ENCODE peak calls at places on chromosome X, in seven cellular contexts. One of them, this sample, is unnamed.

GRCh38 chrX:67338262-67338661 is 205.6 kb upstream of the AR start:
- DNase-seq in epithelial cell of esophagus: no peak
- DNase-seq in ovary: no peak
- DNase-seq in foreskin fibroblast: no peak
- DNase-seq in cardiac fibroblast: no peak
- DNase-seq in fibroblast of pulmonary artery: no peak
- DNase-seq in psoas muscle: no peak
- DNase-seq in this sample: no peak

GRCh38 chrX:28756647-28757046 is 169.4 kb downstream of the IL1RAPL1 start:
- DNase-seq in psoas muscle: no peak
- DNase-seq in foreskin fibroblast: no peak
- DNase-seq in epithelial cell of esophagus: no peak
- DNase-seq in cardiac fibroblast: peak
- DNase-seq in ovary: no peak
- DNase-seq in fibroblast of pulmonary artery: peak
- DNase-seq in this sample: no peak

GRCh38 chrX:43836435-43837184 is 45.6 kb downstream of the MAOB start:
- DNase-seq in cardiac fibroblast: peak
- DNase-seq in epithelial cell of esophagus: peak
- DNase-seq in psoas muscle: no peak
- DNase-seq in foreskin fibroblast: no peak
- DNase-seq in ovary: no peak
- DNase-seq in fibroblast of pulmonary artery: peak
- DNase-seq in this sample: peak

GRCh38 chrX:40068048-40068447 is 29.7 kb downstream of the BCOR start:
- DNase-seq in ovary: no peak
- DNase-seq in cardiac fibroblast: peak
- DNase-seq in psoas muscle: no peak
- DNase-seq in foreskin fibroblast: no peak
- DNase-seq in fibroblast of pulmonary artery: peak
- DNase-seq in epithelial cell of esophagus: no peak
- DNase-seq in this sample: peak

GRCh38 chrX:85004255-85004654 is 578 bp downstream of the APOOL start:
- DNase-seq in foreskin fibroblast: no peak
- DNase-seq in psoas muscle: no peak
- DNase-seq in epithelial cell of esophagus: peak
- DNase-seq in ovary: no peak
- DNase-seq in fibroblast of pulmonary artery: peak
- DNase-seq in cardiac fibroblast: peak
- DNase-seq in this sample: peak

GRCh38 chrX:150062292-150063137 is 124.2 kb upstream of the EOLA2 start:
- DNase-seq in ovary: no peak
- DNase-seq in cardiac fibroblast: peak
- DNase-seq in epithelial cell of esophagus: peak
- DNase-seq in psoas muscle: peak
- DNase-seq in foreskin fibroblast: peak
- DNase-seq in fibroblast of pulmonary artery: peak
- DNase-seq in this sample: peak

GRCh38 chrX:8887004-8887403 is 85.8 kb upstream of the FAM9A start:
- DNase-seq in ovary: no peak
- DNase-seq in epithelial cell of esophagus: no peak
- DNase-seq in fibroblast of pulmonary artery: no peak
- DNase-seq in psoas muscle: no peak
- DNase-seq in foreskin fibroblast: no peak
- DNase-seq in cardiac fibroblast: no peak
- DNase-seq in this sample: no peak

GRCh38 chrX:47568656-47569295 is 7.8 kb downstream of the ARAF start:
- DNase-seq in epithelial cell of esophagus: peak
- DNase-seq in foreskin fibroblast: no peak
- DNase-seq in psoas muscle: no peak
- DNase-seq in ovary: no peak
- DNase-seq in fibroblast of pulmonary artery: peak
- DNase-seq in cardiac fibroblast: no peak
- DNase-seq in this sample: peak

GRCh38 chrX:21940356-21940829 is at the start of gene SMS:
- DNase-seq in cardiac fibroblast: peak
- DNase-seq in foreskin fibroblast: peak
- DNase-seq in psoas muscle: peak
- DNase-seq in epithelial cell of esophagus: peak
- DNase-seq in ovary: peak
- DNase-seq in fibroblast of pulmonary artery: peak
- DNase-seq in this sample: peak

GRCh38 chrX:79107891-79108718 is 36.4 kb upstream of the GPR174 start:
- DNase-seq in foreskin fibroblast: peak
- DNase-seq in fibroblast of pulmonary artery: no peak
- DNase-seq in epithelial cell of esophagus: no peak
- DNase-seq in cardiac fibroblast: no peak
- DNase-seq in ovary: no peak
- DNase-seq in psoas muscle: no peak
- DNase-seq in this sample: peak

GRCh38 chrX:134999469-134999868 is 8.7 kb downstream of the SMIM10 start:
- DNase-seq in cardiac fibroblast: peak
- DNase-seq in psoas muscle: no peak
- DNase-seq in ovary: no peak
- DNase-seq in epithelial cell of esophagus: peak
- DNase-seq in foreskin fibroblast: peak
- DNase-seq in fibroblast of pulmonary artery: peak
- DNase-seq in this sample: peak

GRCh38 chrX:72685810-72686465 is 28.2 kb downstream of the PHKA1 start:
- DNase-seq in ovary: no peak
- DNase-seq in psoas muscle: no peak
- DNase-seq in fibroblast of pulmonary artery: peak
- DNase-seq in cardiac fibroblast: peak
- DNase-seq in epithelial cell of esophagus: peak
- DNase-seq in foreskin fibroblast: no peak
- DNase-seq in this sample: peak

GRCh38 chrX:84907324-84907946 is 96.2 kb upstream of the APOOL start:
- DNase-seq in epithelial cell of esophagus: peak
- DNase-seq in fibroblast of pulmonary artery: peak
- DNase-seq in psoas muscle: no peak
- DNase-seq in ovary: no peak
- DNase-seq in foreskin fibroblast: no peak
- DNase-seq in cardiac fibroblast: peak
- DNase-seq in this sample: peak

GRCh38 chrX:25754399-25754798 is 383.7 kb upstream of the MAGEB18 start:
- DNase-seq in foreskin fibroblast: no peak
- DNase-seq in epithelial cell of esophagus: no peak
- DNase-seq in psoas muscle: no peak
- DNase-seq in ovary: no peak
- DNase-seq in fibroblast of pulmonary artery: no peak
- DNase-seq in cardiac fibroblast: no peak
- DNase-seq in this sample: no peak

GRCh38 chrX:112822892-112823291 is 17.7 kb downstream of the AMOT start:
- DNase-seq in ovary: no peak
- DNase-seq in cardiac fibroblast: no peak
- DNase-seq in foreskin fibroblast: no peak
- DNase-seq in psoas muscle: no peak
- DNase-seq in fibroblast of pulmonary artery: no peak
- DNase-seq in epithelial cell of esophagus: no peak
- DNase-seq in this sample: no peak

GRCh38 chrX:9605484-9605883 is 140.6 kb downstream of the TBL1X start:
- DNase-seq in foreskin fibroblast: no peak
- DNase-seq in psoas muscle: no peak
- DNase-seq in fibroblast of pulmonary artery: no peak
- DNase-seq in ovary: no peak
- DNase-seq in epithelial cell of esophagus: no peak
- DNase-seq in cardiac fibroblast: no peak
- DNase-seq in this sample: no peak

GRCh38 chrX:141158084-141158483 is 18.8 kb downstream of the LDOC1 start:
- DNase-seq in epithelial cell of esophagus: no peak
- DNase-seq in cardiac fibroblast: no peak
- DNase-seq in ovary: no peak
- DNase-seq in fibroblast of pulmonary artery: no peak
- DNase-seq in psoas muscle: no peak
- DNase-seq in foreskin fibroblast: no peak
- DNase-seq in this sample: no peak

GRCh38 chrX:136477026-136477425 is 10.7 kb upstream of the BRS3 start:
- DNase-seq in foreskin fibroblast: no peak
- DNase-seq in epithelial cell of esophagus: peak
- DNase-seq in ovary: no peak
- DNase-seq in cardiac fibroblast: no peak
- DNase-seq in psoas muscle: no peak
- DNase-seq in fibroblast of pulmonary artery: no peak
- DNase-seq in this sample: no peak

GRCh38 chrX:134691453-134691852 is 33.2 kb upstream of the PLAC1 start:
- DNase-seq in psoas muscle: no peak
- DNase-seq in fibroblast of pulmonary artery: no peak
- DNase-seq in foreskin fibroblast: no peak
- DNase-seq in cardiac fibroblast: no peak
- DNase-seq in epithelial cell of esophagus: peak
- DNase-seq in ovary: no peak
- DNase-seq in this sample: no peak

GRCh38 chrX:17590892-17591740 is 146.2 kb upstream of the SCML1 start:
- DNase-seq in epithelial cell of esophagus: peak
- DNase-seq in ovary: peak
- DNase-seq in fibroblast of pulmonary artery: peak
- DNase-seq in foreskin fibroblast: peak
- DNase-seq in cardiac fibroblast: peak
- DNase-seq in psoas muscle: peak
- DNase-seq in this sample: peak

GRCh38 chrX:70129811-70130210 is 3.4 kb upstream of the IGBP1 start:
- DNase-seq in cardiac fibroblast: no peak
- DNase-seq in ovary: no peak
- DNase-seq in psoas muscle: no peak
- DNase-seq in fibroblast of pulmonary artery: peak
- DNase-seq in epithelial cell of esophagus: peak
- DNase-seq in foreskin fibroblast: peak
- DNase-seq in this sample: peak

GRCh38 chrX:136259543-136259942 is 8.3 kb upstream of the MAP7D3 start:
- DNase-seq in fibroblast of pulmonary artery: peak
- DNase-seq in psoas muscle: no peak
- DNase-seq in ovary: no peak
- DNase-seq in cardiac fibroblast: peak
- DNase-seq in epithelial cell of esophagus: peak
- DNase-seq in foreskin fibroblast: no peak
- DNase-seq in this sample: peak

GRCh38 chrX:45849261-45849660 is 648.6 kb upstream of the DIPK2B start:
- DNase-seq in epithelial cell of esophagus: peak
- DNase-seq in foreskin fibroblast: peak
- DNase-seq in ovary: no peak
- DNase-seq in cardiac fibroblast: peak
- DNase-seq in fibroblast of pulmonary artery: peak
- DNase-seq in psoas muscle: no peak
- DNase-seq in this sample: peak

DNA sequence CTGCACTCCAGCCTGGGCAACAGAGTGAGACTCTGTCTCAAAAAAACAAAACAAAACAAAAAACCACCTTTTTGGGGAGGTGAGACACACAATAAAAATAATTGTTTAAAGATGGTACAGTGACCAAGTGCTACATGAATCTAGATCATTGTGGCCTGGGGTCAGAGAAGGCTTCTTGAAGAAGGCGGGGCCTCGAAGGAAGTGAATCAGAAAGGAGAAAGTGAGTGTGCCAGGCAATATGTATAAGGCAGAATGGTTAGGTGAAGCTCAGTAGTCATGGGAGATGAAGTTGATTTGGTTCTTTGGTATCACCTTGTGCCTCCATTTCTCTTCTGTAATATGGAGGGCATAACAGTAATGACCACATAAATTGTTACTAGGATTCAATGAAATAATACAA is 58.9 kb downstream of the DOCK11 start:
- DNase-seq in ovary: no peak
- DNase-seq in fibroblast of pulmonary artery: no peak
- DNase-seq in foreskin fibroblast: no peak
- DNase-seq in psoas muscle: no peak
- DNase-seq in epithelial cell of esophagus: peak
- DNase-seq in cardiac fibroblast: no peak
- DNase-seq in this sample: peak
- TF ChIP-seq CTCF in ovary: no peak
- TF ChIP-seq CTCF in fibroblast of pulmonary artery: no peak
- TF ChIP-seq CTCF in foreskin fibroblast: no peak
- TF ChIP-seq CTCF in psoas muscle: no peak
- TF ChIP-seq CTCF in epithelial cell of esophagus: no peak
- TF ChIP-seq CTCF in cardiac fibroblast: no peak
- TF ChIP-seq CTCF in this sample: no peak

GRCh38 chrX:37779857-37780256 is at the start of gene CYBB:
- DNase-seq in fibroblast of pulmonary artery: no peak
- DNase-seq in foreskin fibroblast: no peak
- DNase-seq in cardiac fibroblast: no peak
- DNase-seq in ovary: no peak
- DNase-seq in psoas muscle: no peak
- DNase-seq in epithelial cell of esophagus: no peak
- DNase-seq in this sample: no peak
- H3K4me3 ChIP-seq in fibroblast of pulmonary artery: no peak
- H3K4me3 ChIP-seq in foreskin fibroblast: no peak
- H3K4me3 ChIP-seq in cardiac fibroblast: no peak
- H3K4me3 ChIP-seq in ovary: no peak
- H3K4me3 ChIP-seq in psoas muscle: peak
- H3K4me3 ChIP-seq in epithelial cell of esophagus: no peak
- H3K4me3 ChIP-seq in this sample: no peak

DNA sequence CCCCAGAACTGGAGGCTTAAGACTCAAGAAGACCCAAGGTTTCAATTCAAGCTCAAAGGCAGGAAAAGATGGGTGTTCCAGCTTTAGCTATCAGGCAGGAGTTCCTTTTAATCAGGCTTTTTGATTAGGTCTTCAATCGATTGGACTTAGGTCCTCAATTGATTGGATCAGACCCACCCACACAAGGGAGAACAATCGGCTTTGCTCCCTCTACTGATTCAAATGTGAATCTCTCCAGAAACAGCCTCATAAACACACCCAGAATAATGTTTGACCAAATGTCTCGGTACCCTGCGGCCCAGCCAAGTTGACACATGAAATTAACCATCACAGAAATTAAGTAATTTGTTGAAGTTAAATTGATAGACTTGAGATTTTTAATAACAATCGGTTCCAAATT is 917.1 kb upstream of the FTHL17 start:
- DNase-seq in psoas muscle: no peak
- DNase-seq in ovary: no peak
- DNase-seq in epithelial cell of esophagus: no peak
- DNase-seq in foreskin fibroblast: no peak
- DNase-seq in fibroblast of pulmonary artery: no peak
- DNase-seq in cardiac fibroblast: no peak
- DNase-seq in this sample: no peak
- TF ChIP-seq CTCF in psoas muscle: no peak
- TF ChIP-seq CTCF in ovary: no peak
- TF ChIP-seq CTCF in epithelial cell of esophagus: no peak
- TF ChIP-seq CTCF in foreskin fibroblast: no peak
- TF ChIP-seq CTCF in fibroblast of pulmonary artery: no peak
- TF ChIP-seq CTCF in cardiac fibroblast: no peak
- TF ChIP-seq CTCF in this sample: no peak

GRCh38 chrX:89021964-89022363 is 274.9 kb downstream of the CPXCR1 start:
- DNase-seq in cardiac fibroblast: no peak
- DNase-seq in foreskin fibroblast: no peak
- DNase-seq in psoas muscle: no peak
- DNase-seq in epithelial cell of esophagus: no peak
- DNase-seq in fibroblast of pulmonary artery: no peak
- DNase-seq in ovary: no peak
- DNase-seq in this sample: no peak
- H3K4me3 ChIP-seq in cardiac fibroblast: no peak
- H3K4me3 ChIP-seq in foreskin fibroblast: no peak
- H3K4me3 ChIP-seq in psoas muscle: no peak
- H3K4me3 ChIP-seq in epithelial cell of esophagus: no peak
- H3K4me3 ChIP-seq in fibroblast of pulmonary artery: no peak
- H3K4me3 ChIP-seq in ovary: no peak
- H3K4me3 ChIP-seq in this sample: no peak

GRCh38 chrX:19543951-19544359 is 28.6 kb upstream of the MAP3K15 start:
- DNase-seq in fibroblast of pulmonary artery: no peak
- DNase-seq in ovary: no peak
- DNase-seq in foreskin fibroblast: no peak
- DNase-seq in epithelial cell of esophagus: no peak
- DNase-seq in psoas muscle: no peak
- DNase-seq in cardiac fibroblast: no peak
- DNase-seq in this sample: no peak
- TF ChIP-seq CTCF in fibroblast of pulmonary artery: no peak
- TF ChIP-seq CTCF in ovary: no peak
- TF ChIP-seq CTCF in foreskin fibroblast: no peak
- TF ChIP-seq CTCF in epithelial cell of esophagus: no peak
- TF ChIP-seq CTCF in psoas muscle: no peak
- TF ChIP-seq CTCF in cardiac fibroblast: no peak
- TF ChIP-seq CTCF in this sample: no peak

GRCh38 chrX:55088795-55089489 is at the start of gene PAGE2:
- DNase-seq in foreskin fibroblast: no peak
- DNase-seq in fibroblast of pulmonary artery: no peak
- DNase-seq in ovary: no peak
- DNase-seq in epithelial cell of esophagus: no peak
- DNase-seq in cardiac fibroblast: no peak
- DNase-seq in psoas muscle: no peak
- DNase-seq in this sample: no peak
- H3K4me3 ChIP-seq in foreskin fibroblast: no peak
- H3K4me3 ChIP-seq in fibroblast of pulmonary artery: no peak
- H3K4me3 ChIP-seq in ovary: no peak
- H3K4me3 ChIP-seq in epithelial cell of esophagus: no peak
- H3K4me3 ChIP-seq in cardiac fibroblast: no peak
- H3K4me3 ChIP-seq in psoas muscle: no peak
- H3K4me3 ChIP-seq in this sample: no peak